ENCODE peak calls at places on chromosomes 5 and 9, in four cellular contexts. H is tibial nerve, N is bronchial epithelial cell, R is GM23338. Q is an unnamed sample.

GRCh38 chr9:83327750-83328622 is 210.2 kb downstream of the FRMD3 start:
- DNase-seq in H (no peak), N (no peak), R (no peak), Q (no peak)

GRCh38 chr9:20024159-20024571 is 235.3 kb upstream of the SLC24A2 start:
- DNase-seq in H (no peak), N (no peak), R (no peak), Q (no peak)

GRCh38 chr5:73027816-73028215 is 72.0 kb downstream of the FCHO2 start:
- DNase-seq in H (no peak), N (no peak), R (no peak), Q (no peak)

GRCh38 chr9:16869140-16869903 is 1.1 kb downstream of the BNC2 start:
- DNase-seq in H (peak), N (no peak), R (peak), Q (no peak)

GRCh38 chr9:68493953-68494541 is 46.6 kb downstream of the TMEM252 start:
- DNase-seq in H (no peak), N (no peak), R (no peak), Q (no peak)

GRCh38 chr9:99056876-99057664 is 47.8 kb upstream of the TGFBR1 start:
- DNase-seq in H (no peak), N (peak), R (no peak), Q (no peak)

GRCh38 chr5:133734916-133735315 is 122.6 kb upstream of the FSTL4 start:
- DNase-seq in H (no peak), N (no peak), R (no peak), Q (peak)

GRCh38 chr5:178478370-178478769 is 111.8 kb downstream of the COL23A1 start:
- DNase-seq in H (no peak), N (no peak), R (no peak), Q (no peak)

GRCh38 chr9:38224941-38225340 is 155.9 kb upstream of the SHB start:
- DNase-seq in H (no peak), N (no peak), R (no peak), Q (peak)

GRCh38 chr9:96853711-96854072 is 622 bp downstream of the ZNF782 start:
- DNase-seq in H (no peak), N (peak), R (no peak), Q (no peak)

GRCh38 chr5:128303593-128303992 is 220.0 kb downstream of the SLC12A2 start:
- DNase-seq in H (no peak), N (peak), R (no peak), Q (no peak)

GRCh38 chr9:135296783-135297715 is 182.5 kb upstream of the PPP1R26 start:
- DNase-seq in H (no peak), N (no peak), R (no peak), Q (peak)

GRCh38 chr9:99079542-99079941 is 25.4 kb upstream of the TGFBR1 start:
- DNase-seq in H (no peak), N (peak), R (no peak), Q (no peak)

GRCh38 chr5:135900276-135900675 is 4.6 kb upstream of the IL9 start:
- DNase-seq in H (no peak), N (no peak), R (no peak), Q (no peak)

GRCh38 chr5:97102010-97102470 is 40.4 kb downstream of the LIX1 start:
- DNase-seq in H (no peak), N (no peak), R (peak), Q (no peak)

GRCh38 chr9:34370970-34371880 is 5.5 kb downstream of the MYORG start:
- DNase-seq in H (no peak), N (no peak), R (no peak), Q (no peak)

GRCh38 chr5:66224773-66225553 is 80.9 kb downstream of the SREK1 start:
- DNase-seq in H (no peak), N (no peak), R (no peak), Q (no peak)

GRCh38 chr5:170339780-170340167 is 42.2 kb upstream of the LCP2 start:
- DNase-seq in H (no peak), N (no peak), R (no peak), Q (no peak)

GRCh38 chr9:89668216-89668867 is 63.5 kb downstream of the GADD45G start:
- DNase-seq in H (no peak), N (no peak), R (no peak), Q (no peak)

DNA sequence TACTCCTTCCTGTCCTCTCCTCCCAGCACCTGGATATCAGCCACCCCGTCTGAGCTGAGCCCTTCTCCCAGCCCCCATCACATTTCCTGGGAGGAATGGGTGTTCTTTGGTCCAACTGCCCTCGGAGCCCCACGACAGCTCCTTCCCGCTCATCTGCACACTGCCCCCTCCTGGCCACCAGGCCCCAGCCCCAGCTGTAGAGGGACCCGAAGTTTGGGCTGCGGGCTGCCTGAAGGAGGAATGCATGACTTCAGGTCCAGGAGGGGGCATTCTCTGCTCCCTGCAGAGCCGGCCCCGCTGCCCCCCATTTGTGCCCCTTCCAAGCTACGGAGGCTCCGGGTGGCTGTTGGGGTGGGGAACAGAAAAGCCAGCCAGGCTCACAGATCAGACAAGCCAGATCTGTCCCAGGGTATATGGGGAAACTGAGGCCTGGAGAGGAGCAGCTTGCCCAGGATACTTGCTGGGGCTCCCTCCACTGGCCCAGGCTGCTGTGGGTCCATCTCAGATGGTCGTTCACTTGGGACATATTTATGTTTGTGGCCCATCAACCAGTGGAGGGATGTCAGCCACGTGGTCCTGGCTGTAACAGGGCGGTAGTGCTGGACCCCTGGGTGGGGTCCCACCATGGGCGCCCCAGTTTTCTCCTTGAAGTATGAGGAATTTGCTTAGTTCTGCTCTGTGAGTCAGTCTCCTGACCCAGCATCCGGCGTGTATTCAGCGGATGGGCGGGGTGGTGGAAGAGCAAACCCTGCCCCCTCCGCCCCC is 33.1 kb downstream of the DAB2IP start:
- DNase-seq in H (no peak), N (no peak), R (peak), Q (no peak)
- TF ChIP-seq CTCF in H (peak), N (peak), R (peak), Q (peak)

GRCh38 chr5:115069087-115069968 is 100.4 kb downstream of the TRIM36 start:
- DNase-seq in H (peak), N (peak), R (peak), Q (no peak)
- TF ChIP-seq CTCF in H (peak), N (peak), R (peak), Q (peak)

GRCh38 chr5:126490167-126490937 is 67.1 kb downstream of the GRAMD2B start:
- DNase-seq in H (peak), N (no peak), R (peak), Q (no peak)
- TF ChIP-seq CTCF in H (no peak), N (peak), R (no peak), Q (peak)

DNA sequence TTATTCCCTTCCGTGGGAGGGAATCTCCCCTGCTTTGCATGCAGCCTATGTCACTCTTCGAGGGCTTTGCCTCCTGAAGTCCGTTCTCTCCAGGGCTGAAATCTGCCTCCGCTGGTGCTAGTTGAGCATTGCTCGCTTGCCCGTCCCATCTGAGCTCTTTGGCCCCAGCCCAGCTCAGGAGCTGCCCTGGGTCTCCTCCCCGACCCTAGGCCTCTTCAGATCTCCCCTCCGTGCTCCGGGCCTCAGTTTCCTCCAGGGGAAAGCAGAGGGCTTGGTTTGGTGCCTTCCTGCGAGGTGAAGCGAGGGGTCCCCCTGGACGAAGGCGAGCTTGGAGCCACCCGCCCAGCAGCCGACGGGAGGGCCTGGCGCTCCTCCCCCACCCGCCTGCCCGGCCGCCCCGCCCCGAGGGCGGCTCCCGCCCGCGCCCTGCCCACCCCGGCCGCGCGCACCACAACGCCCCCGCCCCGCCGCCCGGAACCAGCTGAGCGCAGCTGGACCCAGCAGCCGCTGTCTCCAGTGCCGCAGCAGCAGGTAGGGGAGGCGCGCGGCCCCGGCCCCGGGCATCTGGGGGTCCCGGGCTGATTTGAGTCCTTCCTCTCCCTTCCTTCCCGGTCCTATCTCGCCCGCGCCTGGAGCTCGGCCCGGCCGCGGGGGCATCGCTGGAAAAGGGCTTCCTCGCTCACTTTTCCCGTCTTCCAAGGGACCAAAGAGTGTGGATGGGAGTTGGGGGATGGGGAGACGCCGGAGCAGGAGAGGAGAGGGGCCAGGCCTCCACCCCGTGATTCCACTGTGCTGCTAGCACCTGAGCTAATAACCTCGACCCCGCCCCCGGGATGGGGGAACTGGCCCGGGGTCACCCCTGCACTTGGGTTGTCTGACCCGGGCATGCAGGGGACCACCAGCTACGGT is at the start of gene GSN:
- DNase-seq in H (peak), N (peak), R (peak), Q (no peak)
- TF ChIP-seq CTCF in H (peak), N (no peak), R (no peak), Q (peak)

GRCh38 chr5:53027913-53028312 is 38.8 kb downstream of the ITGA2 start:
- DNase-seq in H (no peak), N (peak), R (no peak), Q (no peak)
- TF ChIP-seq CTCF in H (no peak), N (no peak), R (no peak), Q (no peak)

DNA sequence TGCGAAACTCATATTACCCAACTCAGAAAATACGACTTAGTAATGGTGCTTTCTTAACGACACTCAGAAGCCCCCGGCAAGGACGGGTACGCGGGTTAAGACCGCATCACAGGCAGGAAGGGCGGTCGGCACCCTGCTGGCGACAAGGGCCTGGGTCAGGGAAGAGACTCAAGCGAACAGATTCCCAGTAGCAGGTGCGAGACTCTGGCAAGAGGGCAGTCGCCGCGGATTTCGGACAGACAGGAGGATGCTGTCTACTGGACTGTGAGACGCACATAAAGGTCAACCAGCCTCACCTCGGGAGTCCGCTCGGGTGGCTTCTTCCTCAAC is 398 bp downstream of the RAPGEF6 start:
- DNase-seq in H (peak), N (peak), R (peak), Q (no peak)
- TF ChIP-seq CTCF in H (no peak), N (peak), R (no peak), Q (no peak)

GRCh38 chr9:126664893-126665695 is 51.4 kb downstream of the LMX1B start:
- DNase-seq in H (no peak), N (no peak), R (peak), Q (no peak)

GRCh38 chr9:126663661-126664072 is 49.9 kb downstream of the LMX1B start:
- DNase-seq in H (no peak), N (no peak), R (no peak), Q (no peak)

GRCh38 chr9:126661122-126661520 is 47.4 kb downstream of the LMX1B start:
- DNase-seq in H (no peak), N (no peak), R (no peak), Q (no peak)

GRCh38 chr9:126658964-126659555 is 45.3 kb downstream of the LMX1B start:
- DNase-seq in H (no peak), N (no peak), R (no peak), Q (no peak)

DNA sequence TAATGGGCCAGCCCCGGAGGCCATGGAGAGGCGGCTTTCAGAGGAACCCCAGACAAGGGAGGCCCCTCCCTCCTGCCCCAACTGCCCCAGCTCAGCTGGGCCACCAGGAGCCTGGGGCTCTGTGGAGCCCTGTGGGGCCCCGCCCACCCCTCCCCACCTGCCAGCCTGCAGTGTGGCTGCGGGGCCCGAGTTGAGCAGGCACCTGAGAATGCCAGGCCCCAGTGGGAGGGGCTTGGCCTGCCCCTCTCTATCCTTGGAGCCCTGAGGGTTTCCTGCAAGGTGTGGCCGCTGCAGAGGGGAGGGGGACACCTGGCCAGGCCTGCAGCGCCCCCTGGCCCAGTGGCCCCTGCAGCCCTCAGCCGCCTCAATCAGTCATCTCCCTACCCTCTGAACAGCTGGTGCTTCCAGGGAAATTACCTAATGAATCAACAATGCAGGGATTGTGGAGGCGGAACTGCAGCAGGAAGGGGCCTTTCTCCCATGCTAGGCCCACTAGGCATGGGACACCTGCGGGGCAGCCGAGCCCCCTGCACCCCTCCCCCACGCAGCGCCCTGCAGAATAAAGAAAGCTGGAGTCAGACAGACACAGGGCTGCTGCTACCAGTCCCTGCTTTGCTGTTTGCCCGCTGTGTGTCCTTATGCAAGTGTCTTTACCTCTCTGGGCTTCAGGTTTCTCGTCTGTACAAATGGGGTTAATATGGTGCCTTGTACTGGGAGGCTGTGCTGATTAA is 48.0 kb downstream of the LMX1B start:
- DNase-seq in H (no peak), N (peak), R (peak), Q (no peak)
- TF ChIP-seq CTCF in H (no peak), N (peak), R (peak), Q (no peak)

GRCh38 chr9:86098793-86099694 is at the start of gene GOLM1:
- DNase-seq in H (no peak), N (peak), R (peak), Q (peak)
- TF ChIP-seq CTCF in H (no peak), N (peak), R (no peak), Q (peak)

GRCh38 chr5:1660037-1660400 is 136.3 kb upstream of the LPCAT1 start:
- DNase-seq in H (no peak), N (no peak), R (no peak), Q (peak)
- TF ChIP-seq CTCF in H (no peak), N (no peak), R (no peak), Q (no peak)

Q was measured in type B pancreatic cell.